ENCODE peak calls at places on chromosomes 4 and X, in eight cellular contexts. E is fibroblast of lung; H is breast epithelium; J is sigmoid colon; P is CD8-positive, alpha-beta T cell; R is CD8-positive, alpha-beta memory T cell; B is adrenal gland; S is heart right ventricle. K is an unnamed sample.

GRCh38 chr4:18042012-18042411 is 20.5 kb upstream of the LCORL start:
- DNase-seq in E (no peak), B (no peak), H (no peak), P (no peak), J (no peak), S (no peak), R (no peak), K (no peak)

GRCh38 chrX:78650906-78651437 is 8.2 kb downstream of the RTL3 start:
- DNase-seq in R (peak; percentile 15), B (no peak), S (no peak), J (no peak), P (no peak), H (no peak), E (peak; percentile 91), K (no peak)

GRCh38 chrX:54423161-54423888 is 16.9 kb upstream of the TSR2 start:
- DNase-seq in J (no peak), H (no peak), P (no peak), E (no peak), R (no peak), B (no peak), S (no peak), K (no peak)

GRCh38 chr4:185387957-185388356 is 7.8 kb downstream of the LRP2BP start:
- DNase-seq in E (no peak), P (no peak), B (no peak), R (no peak), S (no peak), J (no peak), H (no peak), K (no peak)

GRCh38 chr4:98780111-98780549 is 121.7 kb upstream of the TSPAN5 start:
- DNase-seq in R (no peak), H (no peak), B (no peak), E (peak; percentile 81), P (no peak), J (no peak), S (no peak), K (no peak)

GRCh38 chr4:151049430-151049884 is 34.4 kb upstream of the LRBA start:
- DNase-seq in E (no peak), B (no peak), P (no peak), S (no peak), R (no peak), J (no peak), H (no peak), K (no peak)

GRCh38 chrX:53262918-53263394 is 18.4 kb downstream of the IQSEC2 start:
- DNase-seq in J (no peak), H (no peak), E (peak; percentile 66), S (no peak), R (no peak), P (no peak), B (no peak), K (no peak)

GRCh38 chr4:20178902-20179576 is 72.7 kb upstream of the SLIT2 start:
- DNase-seq in R (no peak), E (no peak), B (no peak), J (no peak), P (no peak), S (no peak), H (no peak), K (no peak)

GRCh38 chr4:37648084-37648817 is 37.9 kb downstream of the RELL1 start:
- DNase-seq in B (peak; percentile 73), E (peak; percentile 87), P (no peak), R (no peak), J (peak; percentile 71), H (peak; percentile 75), S (peak; percentile 48), K (no peak)

GRCh38 chr4:138003248-138003647 is 238.9 kb downstream of the SLC7A11 start:
- DNase-seq in P (no peak), H (no peak), J (no peak), R (no peak), S (no peak), E (peak; percentile 68), B (no peak), K (no peak)

GRCh38 chr4:8439914-8440490 is 521 bp downstream of the ACOX3 start:
- DNase-seq in B (peak; percentile 47), S (no peak), R (no peak), E (no peak), H (no peak), P (no peak), J (no peak), K (no peak)

GRCh38 chrX:793216-793770 is 162.7 kb downstream of the SHOX start:
- DNase-seq in P (no peak), R (no peak), S (no peak), J (no peak), E (no peak), H (no peak), B (no peak), K (no peak)

GRCh38 chr4:1297023-1297395 is 7.3 kb downstream of the MAEA start:
- DNase-seq in S (no peak), H (no peak), P (no peak), E (no peak), J (no peak), R (no peak), B (no peak), K (no peak)

GRCh38 chr4:102598102-102598758 is 97.1 kb downstream of the NFKB1 start:
- DNase-seq in P (no peak), J (no peak), B (no peak), R (peak; percentile 69), E (peak; percentile 69), H (no peak), S (no peak), K (no peak)

GRCh38 chr4:157217708-157218107 is 2.8 kb upstream of the GRIA2 start:
- DNase-seq in S (no peak), H (no peak), E (peak; percentile 15), J (no peak), P (no peak), B (no peak), R (no peak), K (no peak)

GRCh38 chr4:48905363-48906015 is 1.1 kb downstream of the OCIAD2 start:
- DNase-seq in J (no peak), H (no peak), E (peak; percentile 77), P (no peak), S (no peak), B (no peak), R (no peak), K (no peak)

GRCh38 chr4:182242793-182243192 is 409 bp upstream of the TENM3 start:
- DNase-seq in J (no peak), P (no peak), B (no peak), H (no peak), R (no peak), S (no peak), E (peak; percentile 94), K (no peak)

DNA sequence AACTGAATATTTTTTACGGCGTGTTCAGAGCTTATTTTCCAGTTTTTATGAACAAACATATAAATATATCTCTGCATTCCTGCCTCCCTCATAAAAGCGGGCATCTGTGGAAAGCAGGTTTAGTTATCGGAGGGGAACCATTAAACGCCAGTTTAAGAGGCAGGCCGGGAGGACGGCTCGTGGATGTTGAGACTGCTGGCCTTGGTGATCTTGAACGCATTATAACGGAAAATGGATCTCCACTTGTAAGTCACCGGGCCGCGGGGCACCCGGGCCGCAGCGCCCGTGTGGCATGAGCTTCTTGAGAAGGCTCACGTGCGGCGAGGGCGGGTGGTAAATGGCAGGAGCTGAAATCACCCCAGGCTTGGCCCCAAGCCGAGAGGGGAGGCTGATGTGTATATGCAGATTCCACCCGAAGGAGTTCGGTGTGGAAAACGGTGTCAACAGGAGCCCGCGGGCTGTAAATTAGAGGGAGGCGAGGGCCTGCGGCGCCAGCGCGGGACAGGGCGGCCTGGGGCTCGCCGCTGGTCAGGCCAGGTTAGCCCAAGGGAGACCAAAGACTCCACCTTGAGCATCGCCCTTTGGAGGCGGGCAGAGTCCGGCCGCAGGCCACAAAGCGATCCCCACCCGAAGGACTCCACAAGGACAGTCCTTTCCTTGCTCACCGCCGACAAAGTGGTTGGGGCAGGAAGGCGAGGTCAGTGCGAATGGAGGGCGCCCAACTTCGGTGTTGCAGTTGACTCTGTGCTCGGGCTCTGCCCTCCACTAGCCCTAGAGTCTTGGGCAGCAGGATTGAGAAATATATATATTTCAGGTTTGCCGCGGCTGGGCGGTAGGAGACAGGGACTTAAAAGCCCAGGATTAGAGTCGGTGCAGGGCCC is 1.3 kb upstream of the HAND2 start:
- DNase-seq in H (no peak), P (no peak), E (no peak), S (peak; percentile 63), B (no peak), R (no peak), J (peak; percentile 92), K (no peak)
- H3K9me3 ChIP-seq in H (no peaks in the 10 kb centered on the region), P (no peaks in the 10 kb centered on the region), E (no peaks in the 10 kb centered on the region), S (no peaks in the 10 kb centered on the region), B (no peaks in the 10 kb centered on the region), R (peaks cover 3% of the 10 kb centered on the region), J (no peaks in the 10 kb centered on the region), K (peaks cover 4% of the 10 kb centered on the region)

GRCh38 chr4:34271479-34272355 is 1972.6 kb downstream of the ARAP2 start:
- DNase-seq in J (no peak), R (no peak), E (no peak), H (no peak), B (no peak), P (no peak), S (no peak), K (no peak)

GRCh38 chr4:34269593-34269992 is 1974.7 kb downstream of the ARAP2 start:
- DNase-seq in B (no peak), R (no peak), S (no peak), P (no peak), E (no peak), H (no peak), J (no peak), K (no peak)
- H3K9me3 ChIP-seq in B (no peaks in the 10 kb centered on the region), R (no peaks in the 10 kb centered on the region), S (no peaks in the 10 kb centered on the region), P (no peaks in the 10 kb centered on the region), E (no peaks in the 10 kb centered on the region), H (no peaks in the 10 kb centered on the region), J (no peaks in the 10 kb centered on the region), K (no peaks in the 10 kb centered on the region)

DNA sequence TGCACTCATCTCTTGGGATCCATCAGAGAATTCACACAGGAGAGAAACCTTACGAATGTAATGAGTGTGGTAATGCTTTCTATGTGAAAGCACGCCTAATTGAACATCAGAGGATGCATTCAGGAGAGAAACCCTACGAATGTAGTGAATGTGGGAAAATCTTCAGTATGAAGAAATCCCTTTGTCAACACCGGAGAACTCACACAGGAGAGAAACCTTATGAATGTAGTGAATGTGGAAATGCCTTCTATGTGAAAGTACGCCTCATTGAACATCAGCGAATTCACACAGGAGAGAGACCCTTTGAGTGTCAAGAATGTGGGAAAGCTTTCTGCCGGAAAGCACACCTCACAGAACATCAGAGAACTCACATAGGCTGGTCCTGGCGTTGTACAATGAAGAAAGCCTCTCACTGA is 42.8 kb downstream of the ZNF157 start:
- DNase-seq in P (no peak), H (no peak), B (no peak), S (no peak), J (no peak), R (no peak), E (no peak), K (no peak)
- H3K9me3 ChIP-seq in P (peaks cover 13% of the 10 kb centered on the region), H (peaks cover 29% of the 10 kb centered on the region), B (no peaks in the 10 kb centered on the region), S (no peaks in the 10 kb centered on the region), J (peaks cover 2% of the 10 kb centered on the region), R (peaks cover 11% of the 10 kb centered on the region), E (no peaks in the 10 kb centered on the region), K (no peaks in the 10 kb centered on the region)

DNA sequence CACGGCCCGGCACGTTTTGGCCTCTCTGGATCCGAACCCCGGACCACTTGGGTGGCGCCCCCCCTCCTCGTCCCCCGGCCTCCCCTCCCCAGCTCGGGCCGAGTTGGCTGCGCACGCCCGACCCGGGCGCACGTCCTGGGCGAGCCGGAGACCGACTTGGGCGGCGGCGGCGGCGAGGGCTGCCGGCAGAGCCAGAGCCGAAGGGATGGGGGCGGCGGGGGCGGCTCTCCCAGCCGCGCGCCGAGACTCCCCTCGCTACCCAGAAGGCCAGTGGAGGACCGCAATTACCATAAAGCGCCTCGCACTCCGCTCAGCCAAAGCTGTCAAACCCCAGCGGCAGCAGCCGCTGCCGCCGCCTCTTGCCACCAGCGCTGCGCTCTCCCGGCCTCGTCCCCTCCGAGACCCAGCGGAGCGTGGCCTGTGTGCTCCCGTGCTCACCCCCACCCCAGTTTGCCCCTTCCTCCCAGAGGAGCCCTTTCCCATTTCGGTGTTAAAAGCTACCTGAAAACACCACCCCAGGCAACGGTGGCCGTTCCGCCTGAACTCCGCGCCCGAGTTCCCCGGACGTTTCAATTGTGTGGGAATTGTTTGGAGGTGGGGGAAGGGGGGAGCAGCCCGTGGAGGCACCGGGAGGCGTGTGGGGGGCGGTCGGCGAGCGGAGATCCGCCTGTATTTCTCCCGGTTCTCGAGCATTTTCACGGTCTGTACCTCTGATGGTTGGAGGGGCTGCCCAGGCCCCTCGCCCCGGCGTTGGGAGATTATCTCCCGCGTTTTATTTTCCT is 697 bp upstream of the BCOR start:
- DNase-seq in B (peak; percentile 53), H (no peak), S (no peak), E (peak; percentile 56), P (peak; percentile 39), R (peak; percentile 71), J (no peak), K (peak; percentile 35)
- H3K9me3 ChIP-seq in B (no peaks in the 10 kb centered on the region), H (no peaks in the 10 kb centered on the region), S (no peaks in the 10 kb centered on the region), E (no peaks in the 10 kb centered on the region), P (no peaks in the 10 kb centered on the region), R (no peaks in the 10 kb centered on the region), J (no peaks in the 10 kb centered on the region), K (no peaks in the 10 kb centered on the region)